ENCODE peak calls at places on chromosomes 1 and 21, in four cellular contexts. K, S, F and U are unnamed samples.

GRCh38 chr1:172902861-172903381 is 147.8 kb downstream of the TNFSF18 start:
- DNase-seq in S (no peak), K (no peak), F (peak; percentile 73), U (peak; percentile 26)

GRCh38 chr1:185595835-185596667 is 138.1 kb upstream of the HMCN1 start:
- DNase-seq in F (peak; percentile 54), K (peak; percentile 48), S (peak; percentile 77), U (peak; percentile 50)

GRCh38 chr1:116256875-116257823 is 115.9 kb upstream of the ATP1A1 start:
- DNase-seq in F (no peak), K (no peak), S (no peak), U (no peak)

GRCh38 chr1:155938220-155938627 is 3.2 kb upstream of the RXFP4 start:
- DNase-seq in K (peak; percentile 44), F (peak; percentile 77), S (no peak), U (peak; percentile 75)

GRCh38 chr1:185862235-185862634 is 128.0 kb downstream of the HMCN1 start:
- DNase-seq in K (no peak), S (no peak), F (peak; percentile 50), U (no peak)

GRCh38 chr1:239155466-239155865 is 230.9 kb upstream of the CHRM3 start:
- DNase-seq in F (no peak), S (no peak), K (no peak), U (no peak)

GRCh38 chr1:86200901-86201300 is 44.3 kb upstream of the COL24A1 start:
- DNase-seq in F (no peak), K (no peak), S (no peak), U (no peak)

GRCh38 chr1:185938396-185938795 is 204.2 kb downstream of the HMCN1 start:
- DNase-seq in F (no peak), K (no peak), S (no peak), U (no peak)

GRCh38 chr1:171206956-171207355 is 21.9 kb downstream of the FMO2 start:
- DNase-seq in F (no peak), S (no peak), K (no peak), U (no peak)

DNA sequence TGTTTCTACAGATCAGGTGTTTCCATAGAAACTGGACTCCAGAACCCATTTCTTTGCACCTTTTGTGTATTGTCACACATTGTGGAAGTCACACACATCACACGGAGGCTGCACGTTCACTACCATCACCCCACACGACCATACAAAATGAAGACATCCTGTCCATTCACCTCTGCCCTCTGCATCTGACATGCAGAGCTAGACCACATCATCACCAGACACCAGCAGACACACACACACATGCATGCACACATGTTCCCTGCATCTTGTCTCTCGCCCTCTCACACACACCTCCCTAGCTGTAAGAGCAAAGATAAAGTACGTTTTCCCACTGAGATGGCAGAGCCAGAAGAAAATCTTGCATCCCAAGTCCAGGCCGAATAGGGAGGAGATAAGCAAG is 617 bp downstream of the PRELP start:
- DNase-seq in S (no peak), F (no peak), K (no peak), U (no peak)
- H3K4me3 ChIP-seq in S (no peak overlapping the region), F (peak overlapping the region; percentile 70), K (no peak overlapping the region), U (no peak overlapping the region)

DNA sequence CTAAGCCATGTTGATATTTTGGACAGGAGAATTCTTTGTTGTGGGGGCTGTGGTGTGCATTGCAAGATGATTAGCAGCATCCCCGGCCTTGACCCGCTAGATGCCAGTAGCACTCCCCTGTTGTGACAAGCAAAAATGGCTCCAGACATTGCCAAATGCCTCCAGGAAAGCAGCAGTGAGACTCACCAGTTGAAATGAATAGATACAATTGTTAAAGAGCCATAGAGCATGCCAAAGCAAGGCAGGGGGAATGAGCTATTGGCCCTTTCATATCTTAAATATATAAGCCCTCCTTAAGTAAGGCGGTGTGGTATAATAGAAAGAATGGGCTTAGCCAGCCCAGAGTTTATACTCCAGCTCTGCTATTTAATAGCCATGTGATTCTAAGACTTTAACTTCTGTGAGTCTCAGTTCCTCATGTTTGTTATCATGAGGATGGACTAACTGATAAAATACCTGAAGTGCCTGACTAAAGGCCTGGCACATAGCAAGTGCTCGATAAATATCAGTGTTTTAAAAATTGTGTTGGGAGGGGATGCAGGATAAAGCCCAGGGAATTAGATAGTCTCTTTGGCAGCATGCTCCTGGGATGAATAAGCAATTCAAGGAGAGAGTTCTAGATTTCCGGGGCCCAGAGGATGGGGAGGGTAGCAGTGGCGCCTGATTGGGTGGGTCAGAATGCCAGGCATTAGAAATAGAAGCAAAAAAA is 21.1 kb upstream of the RGS4 start:
- DNase-seq in F (no peak), K (no peak), S (no peak), U (peak; percentile 6)
- H2BK12ac ChIP-seq in F (no peak overlapping the region), K (no peak overlapping the region), S (no peak overlapping the region), U (no peak overlapping the region)

DNA sequence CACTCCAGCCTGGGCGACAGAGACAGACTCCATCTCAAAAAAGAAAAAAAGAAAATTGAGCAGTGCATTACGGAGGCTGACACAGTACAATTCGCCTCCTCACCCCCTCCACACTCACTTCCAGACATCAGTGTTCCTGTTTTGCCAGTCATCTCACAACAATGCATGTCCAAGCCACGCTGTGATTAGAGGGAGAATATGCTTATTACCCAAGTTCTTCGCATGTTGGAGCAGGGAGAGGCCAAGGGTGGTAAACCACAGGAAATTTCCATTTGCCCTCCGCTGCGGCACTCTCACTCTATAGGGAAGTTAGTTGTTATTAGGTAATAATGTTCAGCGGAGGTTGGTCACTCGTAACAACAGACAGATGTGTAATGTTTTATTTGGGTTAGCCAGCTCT is 32.9 kb downstream of the KCNJ15 start:
- DNase-seq in K (no peak), F (peak; percentile 99), S (no peak), U (peak; percentile 86)
- H2BK120ac ChIP-seq in K (no peak overlapping the region), F (no peak overlapping the region), S (no peak overlapping the region), U (no peak overlapping the region)

GRCh38 chr1:18636762-18637552 is 6.3 kb downstream of the PAX7 start:
- DNase-seq in K (no peak), F (no peak), S (peak; percentile 77), U (no peak)
- H3K4me3 ChIP-seq in K (no peak overlapping the region), F (no peak overlapping the region), S (peak overlapping the region; percentile 32), U (no peak overlapping the region)

GRCh38 chr1:32651461-32652073 is 559 bp downstream of the RBBP4 start:
- DNase-seq in K (no peak), S (no peak), F (no peak), U (peak; percentile 23)
- H2BK12ac ChIP-seq in K (peak overlapping the region; percentile 41), S (peak overlapping the region; percentile 53), F (no peak overlapping the region), U (no peak overlapping the region)